ENCODE peak calls at places on chromosomes 13 and 19, in nine cellular contexts. One of them, this sample, is unnamed. For H3K27me3, the result is how much of the 10 kb centered on the place peaks cover.

GRCh38 chr19:44590245-44591059 is 22.9 kb upstream of the IGSF23 start:
- DNase-seq in neural progenitor cell: no peak
- DNase-seq in body of pancreas: no peak
- DNase-seq in stomach: no peak
- DNase-seq in ovary: no peak
- DNase-seq in effector memory CD4-positive, alpha-beta T cell: no peak
- DNase-seq in tibial nerve: no peak
- DNase-seq in psoas muscle: no peak
- DNase-seq in breast epithelium: no peak
- DNase-seq in this sample: no peak

GRCh38 chr13:83992566-83993358 is 110.5 kb upstream of the SLITRK1 start:
- DNase-seq in neural progenitor cell: no peak
- DNase-seq in body of pancreas: no peak
- DNase-seq in stomach: no peak
- DNase-seq in ovary: no peak
- DNase-seq in effector memory CD4-positive, alpha-beta T cell: no peak
- DNase-seq in tibial nerve: no peak
- DNase-seq in psoas muscle: no peak
- DNase-seq in breast epithelium: no peak
- DNase-seq in this sample: no peak

GRCh38 chr19:55644842-55645511 is 1.5 kb downstream of the ZNF581 start:
- DNase-seq in neural progenitor cell: no peak
- DNase-seq in body of pancreas: no peak
- DNase-seq in stomach: no peak
- DNase-seq in ovary: no peak
- DNase-seq in effector memory CD4-positive, alpha-beta T cell: no peak
- DNase-seq in tibial nerve: no peak
- DNase-seq in psoas muscle: no peak
- DNase-seq in breast epithelium: no peak
- DNase-seq in this sample: no peak

GRCh38 chr19:3132971-3133792 is 2.7 kb upstream of the GNA15 start:
- DNase-seq in neural progenitor cell: no peak
- DNase-seq in body of pancreas: no peak
- DNase-seq in stomach: no peak
- DNase-seq in ovary: no peak
- DNase-seq in effector memory CD4-positive, alpha-beta T cell: peak
- DNase-seq in tibial nerve: peak
- DNase-seq in psoas muscle: peak
- DNase-seq in breast epithelium: no peak
- DNase-seq in this sample: peak

GRCh38 chr19:49020931-49021895 is 2.9 kb downstream of the CGB3 start:
- DNase-seq in neural progenitor cell: no peak
- DNase-seq in body of pancreas: no peak
- DNase-seq in stomach: no peak
- DNase-seq in ovary: no peak
- DNase-seq in effector memory CD4-positive, alpha-beta T cell: no peak
- DNase-seq in tibial nerve: no peak
- DNase-seq in psoas muscle: no peak
- DNase-seq in breast epithelium: no peak
- DNase-seq in this sample: no peak

GRCh38 chr19:19068659-19069509 is 5.1 kb downstream of the SLC25A42 start:
- DNase-seq in neural progenitor cell: no peak
- DNase-seq in body of pancreas: no peak
- DNase-seq in stomach: no peak
- DNase-seq in ovary: no peak
- DNase-seq in effector memory CD4-positive, alpha-beta T cell: no peak
- DNase-seq in tibial nerve: no peak
- DNase-seq in psoas muscle: peak
- DNase-seq in breast epithelium: no peak
- DNase-seq in this sample: no peak

GRCh38 chr19:43623889-43624670 is 4.7 kb upstream of the ZNF428 start:
- DNase-seq in neural progenitor cell: peak
- DNase-seq in body of pancreas: no peak
- DNase-seq in stomach: no peak
- DNase-seq in ovary: no peak
- DNase-seq in effector memory CD4-positive, alpha-beta T cell: no peak
- DNase-seq in tibial nerve: no peak
- DNase-seq in psoas muscle: no peak
- DNase-seq in breast epithelium: no peak
- DNase-seq in this sample: no peak

GRCh38 chr19:4602915-4603314 is 36.4 kb upstream of the TNFAIP8L1 start:
- DNase-seq in neural progenitor cell: no peak
- DNase-seq in body of pancreas: no peak
- DNase-seq in stomach: no peak
- DNase-seq in ovary: no peak
- DNase-seq in effector memory CD4-positive, alpha-beta T cell: no peak
- DNase-seq in tibial nerve: no peak
- DNase-seq in psoas muscle: no peak
- DNase-seq in breast epithelium: no peak
- DNase-seq in this sample: no peak

GRCh38 chr13:97962887-97963286 is 9.4 kb downstream of the IPO5 start:
- DNase-seq in neural progenitor cell: no peak
- DNase-seq in body of pancreas: no peak
- DNase-seq in stomach: no peak
- DNase-seq in ovary: no peak
- DNase-seq in effector memory CD4-positive, alpha-beta T cell: no peak
- DNase-seq in tibial nerve: no peak
- DNase-seq in psoas muscle: no peak
- DNase-seq in breast epithelium: no peak
- DNase-seq in this sample: no peak

GRCh38 chr19:3397266-3398022 is 31.1 kb downstream of the NFIC start:
- DNase-seq in neural progenitor cell: peak
- DNase-seq in body of pancreas: peak
- DNase-seq in stomach: peak
- DNase-seq in ovary: no peak
- DNase-seq in effector memory CD4-positive, alpha-beta T cell: no peak
- DNase-seq in tibial nerve: no peak
- DNase-seq in psoas muscle: peak
- DNase-seq in breast epithelium: no peak
- DNase-seq in this sample: no peak

GRCh38 chr19:10193666-10194499 is 870 bp downstream of the DNMT1 start:
- DNase-seq in neural progenitor cell: no peak
- DNase-seq in body of pancreas: no peak
- DNase-seq in stomach: no peak
- DNase-seq in ovary: no peak
- DNase-seq in effector memory CD4-positive, alpha-beta T cell: no peak
- DNase-seq in tibial nerve: peak
- DNase-seq in psoas muscle: no peak
- DNase-seq in breast epithelium: no peak
- DNase-seq in this sample: peak

GRCh38 chr13:20847298-20847697 is 55.2 kb downstream of the XPO4 start:
- DNase-seq in neural progenitor cell: no peak
- DNase-seq in body of pancreas: no peak
- DNase-seq in stomach: no peak
- DNase-seq in ovary: no peak
- DNase-seq in effector memory CD4-positive, alpha-beta T cell: no peak
- DNase-seq in tibial nerve: no peak
- DNase-seq in psoas muscle: no peak
- DNase-seq in breast epithelium: no peak
- DNase-seq in this sample: no peak

GRCh38 chr13:113897161-113897560 is 33.3 kb upstream of the GAS6 start:
- DNase-seq in neural progenitor cell: no peak
- DNase-seq in body of pancreas: no peak
- DNase-seq in stomach: no peak
- DNase-seq in ovary: no peak
- DNase-seq in effector memory CD4-positive, alpha-beta T cell: no peak
- DNase-seq in tibial nerve: no peak
- DNase-seq in psoas muscle: no peak
- DNase-seq in breast epithelium: peak
- DNase-seq in this sample: peak

GRCh38 chr13:113970810-113971470 is 2.9 kb downstream of the C13orf46 start:
- DNase-seq in neural progenitor cell: no peak
- DNase-seq in body of pancreas: peak
- DNase-seq in stomach: peak
- DNase-seq in ovary: no peak
- DNase-seq in effector memory CD4-positive, alpha-beta T cell: no peak
- DNase-seq in tibial nerve: peak
- DNase-seq in psoas muscle: peak
- DNase-seq in breast epithelium: peak
- DNase-seq in this sample: no peak

GRCh38 chr19:4600082-4600481 is 39.2 kb upstream of the TNFAIP8L1 start:
- DNase-seq in neural progenitor cell: no peak
- DNase-seq in body of pancreas: no peak
- DNase-seq in stomach: no peak
- DNase-seq in ovary: no peak
- DNase-seq in effector memory CD4-positive, alpha-beta T cell: no peak
- DNase-seq in tibial nerve: no peak
- DNase-seq in psoas muscle: no peak
- DNase-seq in breast epithelium: no peak
- DNase-seq in this sample: no peak

GRCh38 chr13:33033361-33033812 is 17.2 kb downstream of the KL start:
- DNase-seq in neural progenitor cell: no peak
- DNase-seq in body of pancreas: no peak
- DNase-seq in stomach: no peak
- DNase-seq in ovary: no peak
- DNase-seq in effector memory CD4-positive, alpha-beta T cell: no peak
- DNase-seq in tibial nerve: no peak
- DNase-seq in psoas muscle: no peak
- DNase-seq in breast epithelium: no peak
- DNase-seq in this sample: no peak

GRCh38 chr19:38265213-38265861 is 964 bp downstream of the SPINT2 start:
- DNase-seq in neural progenitor cell: no peak
- DNase-seq in body of pancreas: peak
- DNase-seq in stomach: peak
- DNase-seq in ovary: no peak
- DNase-seq in effector memory CD4-positive, alpha-beta T cell: no peak
- DNase-seq in tibial nerve: no peak
- DNase-seq in psoas muscle: no peak
- DNase-seq in breast epithelium: no peak
- DNase-seq in this sample: no peak

GRCh38 chr19:13355356-13355755 is 150.9 kb downstream of the CACNA1A start:
- DNase-seq in neural progenitor cell: no peak
- DNase-seq in body of pancreas: no peak
- DNase-seq in stomach: no peak
- DNase-seq in ovary: no peak
- DNase-seq in effector memory CD4-positive, alpha-beta T cell: no peak
- DNase-seq in tibial nerve: no peak
- DNase-seq in psoas muscle: no peak
- DNase-seq in breast epithelium: no peak
- DNase-seq in this sample: no peak

GRCh38 chr19:48999481-49000325 is 6.0 kb downstream of the RUVBL2 start:
- DNase-seq in neural progenitor cell: peak
- DNase-seq in body of pancreas: peak
- DNase-seq in stomach: peak
- DNase-seq in ovary: no peak
- DNase-seq in effector memory CD4-positive, alpha-beta T cell: peak
- DNase-seq in tibial nerve: no peak
- DNase-seq in psoas muscle: peak
- DNase-seq in breast epithelium: no peak
- DNase-seq in this sample: no peak

DNA sequence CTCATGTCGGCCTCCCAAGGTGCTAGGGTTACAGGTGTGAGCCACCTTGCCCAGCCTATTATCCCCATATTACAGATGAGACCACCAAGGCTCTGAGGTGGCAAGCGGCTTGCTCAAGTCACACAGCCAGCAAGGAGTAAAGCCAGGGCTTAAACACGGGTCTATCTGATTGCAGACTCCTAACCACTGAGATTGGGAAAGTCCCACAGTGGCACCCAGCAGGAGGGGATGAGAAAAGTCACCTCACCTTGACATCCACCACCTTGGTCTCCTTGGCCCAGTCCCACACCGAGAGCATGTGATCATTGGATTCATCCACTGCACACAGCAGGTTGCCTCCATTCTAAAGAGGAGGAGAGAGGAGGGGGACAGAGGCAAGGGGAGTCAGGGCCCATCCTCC is 9.5 kb downstream of the EML2 start:
- DNase-seq in neural progenitor cell: no peak
- DNase-seq in body of pancreas: no peak
- DNase-seq in stomach: no peak
- DNase-seq in ovary: no peak
- DNase-seq in effector memory CD4-positive, alpha-beta T cell: no peak
- DNase-seq in tibial nerve: no peak
- DNase-seq in psoas muscle: no peak
- DNase-seq in breast epithelium: no peak
- DNase-seq in this sample: no peak
- H3K27ac ChIP-seq in neural progenitor cell: no peak
- H3K27ac ChIP-seq in body of pancreas: no peak
- H3K27ac ChIP-seq in stomach: no peak
- H3K27ac ChIP-seq in ovary: no peak
- H3K27ac ChIP-seq in effector memory CD4-positive, alpha-beta T cell: no peak
- H3K27ac ChIP-seq in tibial nerve: no peak
- H3K27ac ChIP-seq in psoas muscle: no peak
- H3K27ac ChIP-seq in breast epithelium: no peak
- H3K27ac ChIP-seq in this sample: no peak

DNA sequence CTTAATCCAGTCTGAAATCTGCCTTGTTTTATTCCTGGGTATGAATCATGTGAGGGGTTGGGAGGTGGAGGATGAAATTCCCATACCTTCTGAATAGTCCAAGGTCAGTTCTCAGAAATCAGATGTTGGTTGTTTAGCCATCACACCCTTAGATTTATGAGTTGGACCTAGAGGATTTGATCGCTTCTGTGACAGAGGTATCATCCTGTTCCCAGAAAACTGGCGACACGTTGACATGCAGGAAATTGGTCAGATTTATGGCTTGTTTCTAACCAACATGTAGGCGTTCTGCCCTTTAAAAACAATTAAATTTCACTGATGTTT is 24.7 kb upstream of the CXCL17 start:
- DNase-seq in neural progenitor cell: no peak
- DNase-seq in body of pancreas: no peak
- DNase-seq in stomach: no peak
- DNase-seq in ovary: no peak
- DNase-seq in effector memory CD4-positive, alpha-beta T cell: no peak
- DNase-seq in tibial nerve: no peak
- DNase-seq in psoas muscle: no peak
- DNase-seq in breast epithelium: no peak
- DNase-seq in this sample: no peak
- H3K4me3 ChIP-seq in neural progenitor cell: no peak
- H3K4me3 ChIP-seq in body of pancreas: no peak
- H3K4me3 ChIP-seq in stomach: no peak
- H3K4me3 ChIP-seq in ovary: no peak
- H3K4me3 ChIP-seq in effector memory CD4-positive, alpha-beta T cell: no peak
- H3K4me3 ChIP-seq in tibial nerve: no peak
- H3K4me3 ChIP-seq in psoas muscle: no peak
- H3K4me3 ChIP-seq in breast epithelium: no peak
- H3K4me3 ChIP-seq in this sample: no peak

GRCh38 chr13:26882731-26883130 is 122.1 kb upstream of the GPR12 start:
- DNase-seq in neural progenitor cell: no peak
- DNase-seq in body of pancreas: no peak
- DNase-seq in stomach: no peak
- DNase-seq in ovary: no peak
- DNase-seq in effector memory CD4-positive, alpha-beta T cell: no peak
- DNase-seq in tibial nerve: no peak
- DNase-seq in psoas muscle: no peak
- DNase-seq in breast epithelium: no peak
- DNase-seq in this sample: no peak
- H3K27me3 ChIP-seq in neural progenitor cell: under half
- H3K27me3 ChIP-seq in body of pancreas: under half
- H3K27me3 ChIP-seq in stomach: under half
- H3K27me3 ChIP-seq in ovary: under half
- H3K27me3 ChIP-seq in effector memory CD4-positive, alpha-beta T cell: under half
- H3K27me3 ChIP-seq in tibial nerve: under half
- H3K27me3 ChIP-seq in psoas muscle: under half
- H3K27me3 ChIP-seq in breast epithelium: under half
- H3K27me3 ChIP-seq in this sample: under half

DNA sequence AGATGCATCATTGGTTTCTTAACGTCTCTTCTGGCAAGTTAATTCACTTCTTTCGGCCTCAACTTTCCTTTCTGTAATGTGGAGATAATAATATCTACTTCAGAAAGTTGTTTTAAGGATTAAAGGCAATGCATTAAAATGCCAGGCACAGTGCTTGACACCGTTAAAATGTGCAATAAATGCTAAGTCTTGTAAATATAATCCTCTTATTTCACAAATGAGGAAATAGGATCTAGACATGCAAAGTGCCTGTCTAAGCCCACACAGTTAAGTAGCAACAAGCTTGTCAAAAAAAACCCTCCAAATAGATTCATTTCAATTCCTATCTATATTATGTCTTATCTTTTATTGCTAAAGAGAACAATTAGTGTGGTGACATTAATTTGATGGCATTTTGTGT is 86.4 kb upstream of the TSC22D1 start:
- DNase-seq in neural progenitor cell: no peak
- DNase-seq in body of pancreas: no peak
- DNase-seq in stomach: no peak
- DNase-seq in ovary: no peak
- DNase-seq in effector memory CD4-positive, alpha-beta T cell: no peak
- DNase-seq in tibial nerve: no peak
- DNase-seq in psoas muscle: no peak
- DNase-seq in breast epithelium: no peak
- DNase-seq in this sample: no peak
- H3K27ac ChIP-seq in neural progenitor cell: no peak
- H3K27ac ChIP-seq in body of pancreas: no peak
- H3K27ac ChIP-seq in stomach: no peak
- H3K27ac ChIP-seq in ovary: no peak
- H3K27ac ChIP-seq in effector memory CD4-positive, alpha-beta T cell: no peak
- H3K27ac ChIP-seq in tibial nerve: no peak
- H3K27ac ChIP-seq in psoas muscle: no peak
- H3K27ac ChIP-seq in breast epithelium: no peak
- H3K27ac ChIP-seq in this sample: no peak